ENCODE peak calls at places on chromosomes 1 and 21, in six cellular contexts. E is neural progenitor cell, A is brain microvascular endothelial cell, Y is ovary, K is mesendoderm, M is GM06990. Q is an unnamed sample.

GRCh38 chr1:214473392-214473791 is 78.0 kb downstream of the PTPN14 start:
- DNase-seq in A (no peak), K (peak; percentile 85), M (no peak), Y (no peak), E (no peak), Q (no peak)

GRCh38 chr21:41359289-41359688 is 2.5 kb upstream of the MX2 start:
- DNase-seq in Y (no peak), A (no peak), M (no peak), E (peak; percentile 20), K (peak; percentile 66), Q (no peak)

GRCh38 chr21:46559291-46559983 is 45.4 kb downstream of the S100B start:
- DNase-seq in E (no peak), A (no peak), K (no peak), Y (no peak), M (no peak), Q (no peak)

GRCh38 chr1:236603896-236604217 is 459 bp downstream of the HEATR1 start:
- DNase-seq in E (no peak), K (peak; percentile 39), Y (no peak), M (no peak), A (peak; percentile 37), Q (peak; percentile 7)

GRCh38 chr1:80534606-80535360 is 1266.0 kb upstream of the ADGRL2 start:
- DNase-seq in E (no peak), K (no peak), Y (no peak), M (no peak), A (peak; percentile 14), Q (no peak)

GRCh38 chr1:173393655-173393993 is 83.5 kb upstream of the PRDX6 start:
- DNase-seq in E (no peak), A (peak; percentile 80), K (no peak), M (no peak), Y (no peak), Q (no peak)

GRCh38 chr1:230899845-230900251 is 31.5 kb upstream of the C1orf198 start:
- DNase-seq in Y (no peak), E (no peak), M (no peak), K (no peak), A (peak; percentile 83), Q (no peak)

GRCh38 chr1:23639460-23639859 is 52.1 kb upstream of the RPL11 start:
- DNase-seq in M (no peak), K (no peak), Y (no peak), A (no peak), E (no peak), Q (no peak)

GRCh38 chr21:43364851-43365424 is 62.0 kb downstream of the SIK1 start:
- DNase-seq in K (no peak), A (no peak), Y (no peak), M (no peak), E (no peak), Q (no peak)

GRCh38 chr1:159922499-159923202 is 2.7 kb downstream of the TAGLN2 start:
- DNase-seq in A (no peak), Y (peak; percentile 71), K (no peak), E (no peak), M (no peak), Q (peak; percentile 68)

GRCh38 chr1:2528966-2529750 is 905 bp downstream of the HES5 start:
- DNase-seq in M (no peak), A (no peak), K (peak; percentile 75), Y (no peak), E (peak; percentile 76), Q (no peak)

GRCh38 chr1:53975861-53976260 is 29.7 kb downstream of the LRRC42 start:
- DNase-seq in K (no peak), Y (no peak), A (no peak), E (no peak), M (no peak), Q (no peak)

GRCh38 chr1:53966794-53967193 is 20.6 kb downstream of the LRRC42 start:
- DNase-seq in M (no peak), K (no peak), E (no peak), A (no peak), Y (no peak), Q (no peak)

GRCh38 chr1:53968125-53968513 is 22.0 kb downstream of the LRRC42 start:
- DNase-seq in A (peak; percentile 44), Y (no peak), K (no peak), M (no peak), E (no peak), Q (no peak)

GRCh38 chr1:53967409-53968124 is 21.4 kb downstream of the LRRC42 start:
- DNase-seq in Y (no peak), E (no peak), K (no peak), A (no peak), M (no peak), Q (no peak)

DNA sequence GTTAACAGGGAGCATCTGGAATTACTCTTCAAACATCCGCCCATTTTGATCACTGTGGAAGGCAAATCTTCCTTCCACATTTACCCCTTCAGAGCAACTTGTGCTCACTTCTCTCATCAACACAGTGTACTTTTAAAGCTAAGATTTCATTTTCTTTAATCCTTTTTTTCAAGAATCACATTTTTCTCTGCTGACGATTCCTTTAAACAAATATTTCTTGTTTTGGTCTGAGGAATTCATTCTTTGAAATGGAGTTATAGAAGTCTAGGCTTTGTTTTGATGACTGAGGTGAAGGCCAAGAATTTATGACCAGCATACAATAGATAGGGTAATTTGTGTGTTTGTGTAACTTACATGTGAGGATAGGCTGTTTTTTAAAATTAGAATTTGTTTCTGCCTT is 25.6 kb downstream of the LRRC42 start:
- DNase-seq in M (no peak), K (no peak), E (no peak), Y (no peak), A (peak; percentile 25), Q (no peak)
- H3K36me3 ChIP-seq in M (peaks cover 4% of the 10 kb centered on the region), K (no peaks in the 10 kb centered on the region), E (peaks cover 4% of the 10 kb centered on the region), Y (no peaks in the 10 kb centered on the region), A (peaks cover 14% of the 10 kb centered on the region), Q (peaks cover 38% of the 10 kb centered on the region)

GRCh38 chr1:32221581-32221979 is 573 bp downstream of the TMEM234 start:
- DNase-seq in K (no peak), Y (no peak), A (no peak), E (no peak), M (no peak), Q (no peak)
- H3K4me3 ChIP-seq in K (peak overlapping the region; percentile 83), Y (peak overlapping the region; percentile 95), A (peak overlapping the region; percentile 95), E (peak overlapping the region; percentile 82), M (peak overlapping the region; percentile 85), Q (peak overlapping the region; percentile 98)

DNA sequence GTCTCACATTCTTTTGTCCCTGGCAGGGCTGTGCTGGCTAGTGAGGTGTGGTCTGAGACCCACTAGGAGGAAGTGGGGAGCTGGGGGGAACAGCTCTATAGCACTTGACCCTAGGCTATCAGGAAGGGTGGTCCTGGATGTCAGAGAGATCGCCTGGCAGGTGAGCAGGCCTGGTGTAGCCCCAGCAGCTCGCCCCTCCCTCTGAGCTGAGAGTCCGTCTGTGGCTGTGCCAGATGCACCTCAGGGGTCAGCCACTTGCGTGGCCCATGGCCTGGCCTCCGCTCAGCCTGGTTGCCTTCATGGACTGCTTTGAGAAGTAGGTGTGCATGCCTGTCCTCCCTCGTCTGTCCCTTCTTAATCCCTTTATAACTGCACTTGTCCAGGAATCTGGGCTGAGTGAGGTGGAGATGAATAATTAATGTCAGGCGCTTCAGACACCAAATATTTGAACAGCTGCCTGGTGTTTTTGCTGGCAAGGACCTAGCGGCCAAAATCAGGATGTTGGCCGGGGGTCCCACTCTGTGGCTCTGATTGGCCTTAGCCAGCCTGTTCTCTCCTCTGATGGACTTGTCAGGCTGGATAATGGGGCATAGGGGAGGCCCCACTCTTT is 30.5 kb downstream of the TMEM53 start:
- DNase-seq in E (no peak), A (no peak), Y (no peak), K (no peak), M (no peak), Q (no peak)
- H3K36me3 ChIP-seq in E (no peaks in the 10 kb centered on the region), A (peaks cover 59% of the 10 kb centered on the region), Y (no peaks in the 10 kb centered on the region), K (peaks cover 20% of the 10 kb centered on the region), M (peaks cover 57% of the 10 kb centered on the region), Q (peaks cover 68% of the 10 kb centered on the region)

DNA sequence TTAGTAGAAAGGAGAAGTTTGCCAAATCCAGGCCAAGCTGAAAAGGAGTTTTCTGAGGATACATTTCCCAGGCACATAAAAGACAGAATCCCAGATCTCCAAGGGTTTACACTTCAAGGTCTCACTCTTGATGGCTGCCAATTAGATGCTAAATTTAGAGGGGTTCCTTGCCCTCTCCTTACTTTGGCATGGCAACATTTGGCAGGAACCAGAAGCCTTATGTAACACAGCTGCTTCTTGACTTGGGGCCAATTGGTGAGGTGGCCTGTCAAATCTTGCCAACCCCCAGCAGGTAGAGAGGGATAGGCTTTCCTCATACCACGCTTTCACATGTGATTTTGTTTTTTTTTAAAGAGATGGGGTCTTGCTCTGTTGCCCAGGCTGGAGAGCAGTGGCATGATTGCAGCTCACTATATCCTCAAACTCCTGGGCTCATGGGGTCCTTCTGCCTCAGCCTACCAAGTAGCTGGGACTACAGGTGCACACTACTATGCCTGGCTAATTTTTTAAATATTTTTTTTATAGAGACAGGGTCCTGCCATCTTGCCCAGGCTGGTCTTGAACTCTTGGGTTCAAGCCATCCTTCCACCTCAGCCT is 25.2 kb upstream of the NKAIN1 start:
- DNase-seq in E (no peak), M (no peak), A (no peak), Y (no peak), K (no peak), Q (peak; percentile 19)
- H3K4me3 ChIP-seq in E (no peak overlapping the region), M (no peak overlapping the region), A (no peak overlapping the region), Y (no peak overlapping the region), K (no peak overlapping the region), Q (no peak overlapping the region)

DNA sequence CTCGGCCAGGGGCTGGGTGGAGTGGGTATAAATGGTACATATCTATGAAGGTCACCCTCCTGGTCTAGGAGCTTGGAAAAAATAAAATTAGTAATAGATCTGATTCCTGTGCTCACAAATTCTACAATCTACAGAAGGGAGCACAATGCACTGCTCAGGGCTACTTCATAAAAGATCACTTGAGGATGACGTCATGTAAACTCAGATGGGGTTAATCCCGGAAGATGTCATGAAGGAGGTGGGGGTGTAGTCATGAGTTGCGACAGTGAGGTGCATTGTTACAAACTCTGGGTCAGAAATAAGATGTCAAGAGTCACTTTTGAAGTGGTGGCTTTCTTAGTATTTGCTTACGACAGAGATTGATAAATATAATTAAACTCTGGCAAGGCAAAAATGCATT is 68.2 kb downstream of the LHX9 start:
- DNase-seq in E (no peak), K (no peak), A (no peak), Y (no peak), M (no peak), Q (no peak)
- H3K36me3 ChIP-seq in E (no peaks in the 10 kb centered on the region), K (no peaks in the 10 kb centered on the region), A (no peaks in the 10 kb centered on the region), Y (no peaks in the 10 kb centered on the region), M (no peaks in the 10 kb centered on the region), Q (no peaks in the 10 kb centered on the region)

GRCh38 chr1:100438375-100438774 is 86.1 kb downstream of the CDC14A start:
- DNase-seq in A (no peak), K (no peak), E (no peak), M (no peak), Y (no peak), Q (no peak)
- H3K4me3 ChIP-seq in A (no peak overlapping the region), K (no peak overlapping the region), E (no peak overlapping the region), M (no peak overlapping the region), Y (no peak overlapping the region), Q (no peak overlapping the region)

GRCh38 chr1:179126338-179127060 is 44.6 kb downstream of the TOR3A start:
- DNase-seq in E (no peak), M (no peak), Y (no peak), K (no peak), A (no peak), Q (peak; percentile 42)
- H3K36me3 ChIP-seq in E (no peaks in the 10 kb centered on the region), M (no peaks in the 10 kb centered on the region), Y (no peaks in the 10 kb centered on the region), K (no peaks in the 10 kb centered on the region), A (peaks cover 52% of the 10 kb centered on the region), Q (peaks cover 79% of the 10 kb centered on the region)

GRCh38 chr1:116775116-116775752 is 21.0 kb downstream of the CD2 start:
- DNase-seq in Y (no peak), K (no peak), A (no peak), M (no peak), E (no peak), Q (no peak)
- H3K4me3 ChIP-seq in Y (no peak overlapping the region), K (no peak overlapping the region), A (no peak overlapping the region), M (no peak overlapping the region), E (no peak overlapping the region), Q (no peak overlapping the region)

Q was measured in MG63.